ENCODE peak calls at places on chromosomes 4 and X, in five cellular contexts. C is ovary, Q is right lobe of liver, H is transverse colon, P is testis. V is an unnamed sample.

GRCh38 chr4:167218022-167218608 is 16.2 kb downstream of the SPOCK3 start:
- DNase-seq in C (no peak), Q (no peak), H (no peak), P (no peak), V (no peak)

GRCh38 chrX:122913764-122914163 is 270.3 kb upstream of the GRIA3 start:
- DNase-seq in C (no peak), Q (no peak), H (no peak), P (no peak), V (no peak)

GRCh38 chr4:125321709-125322362 is 7.1 kb downstream of the FAT4 start:
- DNase-seq in C (no peak), Q (no peak), H (no peak), P (no peak), V (no peak)

GRCh38 chrX:111095974-111096870 is at the start of gene PAK3:
- DNase-seq in C (peak; percentile 68), Q (no peak), H (peak; percentile 14), P (peak; percentile 73), V (peak; percentile 29)

GRCh38 chr4:130820448-130820847 is 1724.5 kb downstream of the C4orf33 start:
- DNase-seq in C (no peak), Q (no peak), H (no peak), P (no peak), V (no peak)

GRCh38 chrX:37879692-37880091 is 32.3 kb upstream of the DYNLT3 start:
- DNase-seq in C (no peak), Q (no peak), H (no peak), P (no peak), V (no peak)

GRCh38 chr4:2291705-2292651 is 30.1 kb upstream of the MXD4 start:
- DNase-seq in C (no peak), Q (peak; percentile 41), H (no peak), P (no peak), V (no peak)

GRCh38 chrX:132001127-132001526 is 22.0 kb upstream of the STK26 start:
- DNase-seq in C (no peak), Q (no peak), H (no peak), P (no peak), V (no peak)

GRCh38 chrX:31590581-31591113 is 518.8 kb upstream of the FTHL17 start:
- DNase-seq in C (no peak), Q (no peak), H (no peak), P (no peak), V (no peak)

DNA sequence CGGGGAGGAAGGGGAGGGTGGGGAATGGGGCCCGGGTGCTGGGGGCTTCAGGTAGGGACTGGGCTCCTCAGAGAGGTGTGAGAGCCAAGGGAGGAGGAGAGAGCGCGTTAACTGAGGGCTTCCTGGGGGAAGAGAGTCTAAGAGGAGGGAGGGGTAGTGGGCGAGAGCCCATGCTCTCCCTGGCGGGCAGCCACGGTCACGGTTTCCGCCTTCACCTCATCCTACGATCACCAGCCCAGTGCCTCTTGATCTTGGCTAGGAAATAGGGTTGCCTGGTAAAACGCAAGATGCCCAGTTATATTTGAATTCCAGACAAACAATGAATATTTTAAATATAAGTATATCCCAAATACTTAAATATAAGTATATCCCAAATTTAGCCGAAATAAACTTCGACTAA is 60.8 kb upstream of the GRPEL1 start:
- DNase-seq in C (no peak), Q (no peak), H (no peak), P (no peak), V (no peak)
- H3K4me1 ChIP-seq in C (peaks cover 2% of the 10 kb centered on the region), Q (peaks cover 14% of the 10 kb centered on the region), H (no peaks in the 10 kb centered on the region), P (peaks cover 4% of the 10 kb centered on the region), V (no peaks in the 10 kb centered on the region)

DNA sequence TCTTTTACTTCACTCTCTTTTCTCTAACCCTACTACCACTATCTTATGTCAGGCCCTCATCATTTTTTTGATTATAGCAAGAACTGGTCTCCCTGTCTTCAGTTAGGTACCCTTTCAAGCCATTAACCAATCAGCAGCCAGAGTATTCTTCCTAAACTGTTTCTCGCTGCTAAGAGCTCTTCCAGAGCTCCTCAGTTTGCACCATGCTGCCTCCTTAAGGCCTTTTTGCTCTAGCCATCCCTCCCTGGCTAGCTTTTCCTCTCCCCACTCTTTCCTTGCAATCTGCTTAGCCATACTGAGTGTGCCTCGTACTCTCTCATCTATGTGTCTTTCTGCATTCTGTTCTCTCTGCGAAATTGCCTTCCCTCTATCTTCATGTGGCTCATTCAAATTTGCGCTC is 32.9 kb downstream of the KIF4A start:
- DNase-seq in C (no peak), Q (no peak), H (no peak), P (no peak), V (no peak)
- TF ChIP-seq POLR2A in C (no peak), Q (no peak), H (no peak), P (no peak), V (no peak)

GRCh38 chrX:15507005-15507404 is 6.4 kb downstream of the BMX start:
- DNase-seq in C (no peak), Q (no peak), H (no peak), P (no peak), V (no peak)
- TF ChIP-seq CTCF in C (no peak), Q (no peak), H (no peak), P (no peak), V (no peak)

DNA sequence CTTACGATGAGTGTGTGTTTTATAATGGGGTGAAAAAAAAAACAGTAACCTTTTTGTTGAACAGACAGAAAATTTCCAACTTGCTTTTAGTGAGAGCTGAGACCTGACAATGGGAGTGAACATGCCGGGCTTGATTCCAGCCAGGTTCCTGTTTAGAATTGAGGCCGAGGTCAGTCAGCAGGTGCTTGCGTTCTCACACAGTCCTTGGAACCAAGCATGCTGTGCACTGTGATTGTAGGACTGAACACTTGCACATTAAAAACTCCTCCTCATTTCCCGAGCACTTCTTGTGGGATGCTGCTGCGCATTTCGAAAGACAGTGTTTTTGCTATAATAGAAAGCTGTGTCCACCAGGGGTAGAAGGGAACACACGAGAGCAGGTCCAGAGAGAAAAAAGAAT is 51.8 kb downstream of the TMEM131L start:
- DNase-seq in C (peak; percentile 44), Q (peak; percentile 83), H (no peak), P (no peak), V (peak; percentile 35)
- H3K4me1 ChIP-seq in C (peaks cover 13% of the 10 kb centered on the region), Q (peaks cover 37% of the 10 kb centered on the region), H (no peaks in the 10 kb centered on the region), P (no peaks in the 10 kb centered on the region), V (peaks cover 59% of the 10 kb centered on the region)

DNA sequence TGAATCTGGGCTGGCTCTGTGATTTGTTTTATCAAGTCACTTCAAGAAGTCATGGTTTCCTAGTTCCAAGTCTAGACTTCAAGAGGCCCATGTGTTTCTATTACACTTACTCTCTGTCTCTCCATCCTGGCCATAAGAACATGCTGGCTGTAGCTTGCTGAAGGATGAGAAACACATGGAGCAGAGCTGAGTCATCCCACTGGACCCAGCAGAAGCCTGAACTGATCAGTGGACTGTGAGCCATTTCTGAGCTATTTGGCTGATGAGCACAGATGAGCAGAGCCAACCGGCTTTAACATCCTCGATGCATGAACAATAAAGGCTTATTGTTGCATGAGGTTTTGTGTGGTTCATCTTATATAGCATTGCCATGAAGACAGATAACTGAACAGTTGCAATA is 290.6 kb upstream of the BOD1L1 start:
- DNase-seq in C (peak; percentile 20), Q (no peak), H (peak; percentile 22), P (no peak), V (peak; percentile 13)
- TF ChIP-seq POLR2A in C (no peak), Q (no peak), H (no peak), P (no peak), V (no peak)

DNA sequence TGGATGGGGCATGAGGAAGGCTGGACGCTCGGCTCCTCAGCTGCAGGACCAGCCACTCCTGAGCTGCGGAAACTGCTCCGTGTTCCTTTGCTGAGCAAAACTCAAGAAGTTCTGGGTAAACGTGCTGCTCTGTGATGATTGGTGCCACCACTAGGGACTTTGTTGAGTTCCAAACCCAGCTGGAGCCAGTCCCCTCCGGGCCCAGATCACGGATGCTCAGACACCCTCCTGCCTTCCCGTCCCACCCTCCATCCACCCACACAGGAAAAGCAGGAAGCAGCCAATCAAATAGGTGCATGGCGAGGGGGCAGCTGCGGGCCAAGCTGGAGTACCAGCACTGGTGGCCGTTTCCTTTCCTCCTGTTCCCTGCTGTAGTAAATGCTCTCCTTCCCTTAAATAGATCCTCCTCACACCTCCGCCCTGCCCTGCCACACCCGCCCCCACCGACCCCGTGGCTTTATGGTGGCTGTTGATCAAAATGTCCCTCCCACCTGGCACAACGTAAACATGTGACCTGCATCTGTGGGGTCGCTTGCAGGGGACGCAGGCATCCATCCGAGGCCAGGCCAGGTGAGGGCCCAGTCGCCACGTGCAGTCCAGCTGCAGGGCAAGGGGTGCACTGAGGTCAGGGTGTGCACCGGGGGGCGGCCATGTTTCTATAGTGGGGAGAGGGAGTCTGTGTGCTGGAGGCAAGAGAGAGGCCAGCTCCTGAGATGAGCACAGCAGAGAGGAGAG is 68.2 kb downstream of the ADRA2C start:
- DNase-seq in C (no peak), Q (no peak), H (no peak), P (no peak), V (no peak)
- TF ChIP-seq CTCF in C (no peak), Q (no peak), H (no peak), P (no peak), V (no peak)

GRCh38 chr4:185748901-185749390 is 63.0 kb downstream of the SORBS2 start:
- DNase-seq in C (no peak), Q (no peak), H (no peak), P (no peak), V (no peak)
- H3K4me1 ChIP-seq in C (no peaks in the 10 kb centered on the region), Q (peaks cover 11% of the 10 kb centered on the region), H (no peaks in the 10 kb centered on the region), P (no peaks in the 10 kb centered on the region), V (peaks cover 9% of the 10 kb centered on the region)

GRCh38 chr4:108171541-108172230 is 3.0 kb upstream of the LEF1 start:
- DNase-seq in C (no peak), Q (no peak), H (no peak), P (peak; percentile 27), V (peak; percentile 10)

GRCh38 chr4:108173599-108174057 is 4.9 kb upstream of the LEF1 start:
- DNase-seq in C (no peak), Q (no peak), H (no peak), P (no peak), V (no peak)

GRCh38 chr4:108172231-108172779 is 3.6 kb upstream of the LEF1 start:
- DNase-seq in C (no peak), Q (no peak), H (peak; percentile 26), P (peak; percentile 24), V (no peak)

GRCh38 chr4:108170729-108171540 is 2.2 kb upstream of the LEF1 start:
- DNase-seq in C (no peak), Q (no peak), H (no peak), P (no peak), V (no peak)

GRCh38 chr4:108172780-108173598 is 4.3 kb upstream of the LEF1 start:
- DNase-seq in C (peak; percentile 39), Q (no peak), H (peak; percentile 50), P (peak; percentile 72), V (peak; percentile 67)
- TF ChIP-seq POLR2A in C (no peak), Q (no peak), H (no peak), P (no peak), V (no peak)

DNA sequence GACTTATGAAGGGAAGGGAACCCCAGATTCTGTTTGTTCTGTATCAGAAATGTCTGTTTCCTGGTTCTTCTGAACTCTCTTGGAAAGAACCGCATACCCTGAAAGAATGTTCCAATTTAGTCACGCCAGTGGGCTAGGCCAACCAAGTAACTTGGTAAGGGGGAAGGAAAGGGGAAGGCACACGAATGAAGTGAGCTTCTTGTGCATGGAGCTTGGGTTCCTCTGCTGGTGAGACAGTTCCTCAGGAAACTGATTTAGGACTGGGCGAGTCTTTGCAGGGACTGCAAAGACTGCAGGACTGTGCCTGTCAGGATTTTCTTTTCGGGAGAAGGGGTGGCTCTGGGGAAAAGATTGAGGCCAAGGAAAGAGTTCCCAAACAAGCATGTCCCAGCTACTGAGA is 35.6 kb downstream of the FRMPD3 start:
- DNase-seq in C (no peak), Q (no peak), H (no peak), P (no peak), V (no peak)
- TF ChIP-seq CTCF in C (no peak), Q (no peak), H (no peak), P (no peak), V (no peak)

V was measured in heart left ventricle.